ENCODE peak calls at places on chromosomes 3 and 15, in six cellular contexts. S is breast epithelium, P is suprapubic skin, F is Peyer's patch, D is body of pancreas, R is adrenal gland. M is an unnamed sample. For H3K4me1, the result is how much of the 10 kb centered on the place peaks cover.

GRCh38 chr3:64234571-64234970 is 9.3 kb upstream of the PRICKLE2 start:
- DNase-seq in D (no peak), R (no peak), F (no peak), S (no peak), P (no peak), M (no peak)

GRCh38 chr3:60697132-60697531 is 554.1 kb downstream of the FHIT start:
- DNase-seq in F (no peak), D (no peak), S (no peak), R (no peak), P (no peak), M (no peak)

GRCh38 chr3:57856675-57857074 is 100.6 kb downstream of the SLMAP start:
- DNase-seq in R (no peak), P (no peak), S (no peak), F (no peak), D (no peak), M (no peak)

GRCh38 chr3:27720899-27721716 is 1.0 kb downstream of the EOMES start:
- DNase-seq in S (no peak), F (no peak), P (no peak), D (peak), R (no peak), M (no peak)

GRCh38 chr3:17865626-17866025 is 123.2 kb upstream of the TBC1D5 start:
- DNase-seq in R (no peak), S (no peak), P (no peak), F (no peak), D (no peak), M (no peak)

GRCh38 chr3:24263069-24263668 is 231.5 kb downstream of the THRB start:
- DNase-seq in R (no peak), P (no peak), F (no peak), D (no peak), S (no peak), M (no peak)

GRCh38 chr15:101239724-101240136 is 12.1 kb downstream of the CHSY1 start:
- DNase-seq in F (no peak), S (no peak), P (no peak), D (no peak), R (no peak), M (no peak)

GRCh38 chr15:57485869-57486268 is 105.8 kb upstream of the MYZAP start:
- DNase-seq in S (no peak), P (no peak), F (no peak), D (peak), R (peak), M (no peak)

GRCh38 chr3:10998542-10998941 is 6.0 kb downstream of the SLC6A1 start:
- DNase-seq in P (no peak), R (no peak), F (no peak), S (no peak), D (no peak), M (no peak)

GRCh38 chr15:63136742-63137141 is 15.1 kb downstream of the LACTB start:
- DNase-seq in P (no peak), D (no peak), R (no peak), S (no peak), F (no peak), M (no peak)

GRCh38 chr3:10816019-10816862 is at the start of gene SLC6A11:
- DNase-seq in R (no peak), F (no peak), S (no peak), D (peak), P (no peak), M (no peak)

GRCh38 chr3:191329654-191330308 is 545 bp downstream of the UTS2B start:
- DNase-seq in D (peak), P (peak), R (peak), F (peak), S (peak), M (no peak)

GRCh38 chr15:100703032-100703578 is 100.7 kb downstream of the ASB7 start:
- DNase-seq in D (no peak), S (peak), F (no peak), P (peak), R (peak), M (no peak)

GRCh38 chr3:123392368-123392767 is 56.5 kb downstream of the ADCY5 start:
- DNase-seq in S (no peak), F (no peak), P (no peak), R (no peak), D (no peak), M (no peak)

GRCh38 chr3:143924522-143925381 is 46.9 kb upstream of the DIPK2A start:
- DNase-seq in R (no peak), S (no peak), D (no peak), P (no peak), F (no peak), M (no peak)

GRCh38 chr3:4467522-4467867 is 426 bp upstream of the SUMF1 start:
- DNase-seq in P (no peak), S (no peak), D (no peak), R (no peak), F (no peak), M (no peak)

GRCh38 chr3:195124378-195124985 is 146.5 kb downstream of the XXYLT1 start:
- DNase-seq in S (no peak), F (no peak), D (no peak), R (no peak), P (no peak), M (no peak)

GRCh38 chr15:60047701-60048100 is 43.6 kb downstream of the FOXB1 start:
- DNase-seq in F (no peak), D (no peak), R (no peak), P (no peak), S (no peak), M (no peak)

GRCh38 chr15:89364341-89364740 is 29.7 kb upstream of the POLG start:
- DNase-seq in S (no peak), P (no peak), D (peak), R (peak), F (no peak), M (no peak)

GRCh38 chr15:89364741-89365450 is 30.3 kb upstream of the POLG start:
- DNase-seq in R (no peak), S (no peak), F (no peak), D (no peak), P (no peak), M (no peak)

GRCh38 chr15:89362203-89363101 is 27.8 kb upstream of the POLG start:
- DNase-seq in D (no peak), R (no peak), S (no peak), F (no peak), P (no peak), M (no peak)

GRCh38 chr15:89363133-89363532 is 28.5 kb upstream of the POLG start:
- DNase-seq in F (no peak), D (no peak), R (no peak), S (no peak), P (no peak), M (no peak)

GRCh38 chr15:89363770-89364169 is 29.1 kb upstream of the POLG start:
- DNase-seq in R (no peak), F (no peak), D (no peak), S (no peak), P (no peak), M (no peak)
- TF ChIP-seq POLR2A in R (no peak), F (no peak), D (no peak), S (no peak), P (no peak), M (no peak)

GRCh38 chr3:42507252-42507651 is 4.8 kb downstream of the VIPR1 start:
- DNase-seq in P (peak), F (peak), D (peak), R (peak), S (peak), M (no peak)
- H3K4me1 ChIP-seq in P (under half), F (half or more), D (under half), R (under half), S (under half), M (under half)

GRCh38 chr15:29260896-29261295 is 8.7 kb downstream of the NSMCE3 start:
- DNase-seq in R (no peak), D (no peak), S (no peak), F (no peak), P (no peak), M (no peak)

GRCh38 chr15:29263289-29263688 is 6.3 kb downstream of the NSMCE3 start:
- DNase-seq in R (no peak), D (no peak), F (no peak), S (no peak), P (no peak), M (no peak)

GRCh38 chr15:29262738-29263137 is 6.9 kb downstream of the NSMCE3 start:
- DNase-seq in F (no peak), D (no peak), S (no peak), P (no peak), R (no peak), M (no peak)

DNA sequence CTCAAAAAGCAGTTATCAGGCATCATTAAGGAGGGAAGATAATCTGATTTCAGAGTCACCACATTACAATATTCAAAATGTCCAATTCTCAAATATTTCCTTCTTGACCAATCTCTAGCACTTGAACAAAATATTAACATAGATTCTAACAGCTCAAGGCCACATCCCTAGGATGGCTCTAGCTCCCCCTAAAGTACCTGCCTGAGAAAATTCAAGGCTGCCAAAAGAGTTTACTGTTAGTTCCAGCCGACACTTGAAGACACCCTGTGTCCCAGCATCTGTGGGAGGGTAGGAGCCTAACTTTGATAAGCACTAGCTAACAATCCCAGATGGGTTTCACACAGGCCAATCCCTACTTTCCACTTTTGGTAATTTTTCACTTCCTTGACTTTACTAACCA is 10.4 kb downstream of the NSMCE3 start:
- DNase-seq in S (no peak), D (no peak), P (no peak), F (no peak), R (no peak), M (no peak)
- TF ChIP-seq CTCF in S (no peak), D (no peak), P (no peak), F (no peak), R (no peak), M (no peak)

DNA sequence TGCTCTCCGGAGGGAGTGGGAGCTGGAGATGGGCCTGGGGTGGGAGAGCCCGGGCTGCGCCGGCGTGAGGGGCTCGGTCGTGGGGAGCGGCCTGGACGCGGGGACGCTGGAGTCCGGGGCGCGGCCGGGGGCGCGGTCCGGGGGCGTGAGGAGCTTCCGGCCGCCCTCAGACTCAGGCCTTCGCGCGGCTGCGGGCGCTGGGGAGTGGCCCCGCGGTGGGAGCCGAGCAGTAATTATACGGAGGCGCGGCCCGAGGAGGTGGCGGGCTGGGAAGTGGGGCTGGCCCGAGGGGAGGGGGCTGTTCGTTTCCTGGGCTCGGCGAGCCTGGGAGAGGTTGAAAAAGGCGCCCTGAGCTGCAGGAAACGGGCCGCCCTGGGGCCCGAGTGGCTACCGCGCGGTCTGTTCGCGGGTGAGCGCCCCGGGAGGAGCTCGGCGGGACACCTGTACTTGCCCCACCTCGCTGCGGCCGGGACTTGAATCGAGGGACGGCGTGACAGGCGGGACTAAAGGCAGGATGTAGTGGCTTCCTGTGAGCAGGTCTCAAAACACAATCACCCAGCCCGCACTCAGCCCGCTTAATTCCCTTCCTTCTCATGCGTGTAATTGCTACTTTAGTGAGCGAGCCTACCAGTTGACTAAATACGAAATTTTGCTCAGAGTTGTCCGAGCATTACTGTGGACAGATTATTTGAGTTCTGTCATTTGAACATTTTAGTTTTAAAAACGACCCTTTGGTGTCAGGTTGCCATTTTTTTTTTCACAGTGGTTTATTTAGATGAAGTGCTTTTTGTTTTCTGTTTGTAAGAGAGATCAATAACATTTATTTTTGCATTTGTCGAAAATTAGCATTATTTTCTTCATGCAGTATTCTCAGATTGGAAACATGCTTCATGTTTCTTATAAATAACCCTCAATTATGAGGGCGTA is 855 bp downstream of the RASA2 start:
- DNase-seq in R (peak), F (peak), P (peak), S (peak), D (peak), M (no peak)
- TF ChIP-seq POLR2A in R (no peak), F (peak), P (peak), S (peak), D (peak), M (no peak)

GRCh38 chr15:84911879-84912660 is 27.6 kb downstream of the SLC28A1 start:
- DNase-seq in P (peak), F (peak), S (peak), R (peak), D (peak), M (peak)
- H3K4me1 ChIP-seq in P (under half), F (under half), S (under half), R (half or more), D (half or more), M (half or more)